ENCODE peak calls at places on chromosomes 16 and 17, in ten cellular contexts. Y, M, U, G, Z, S, A, C, X and P are unnamed samples.

GRCh38 chr16:27462200-27462845 is 60.3 kb downstream of the IL21R start:
- DNase-seq in Z (no peak), A (no peak), G (no peak), C (no peak), X (no peak), S (no peak), M (peak), U (no peak), Y (peak), P (no peak)

GRCh38 chr17:76447931-76448652 is 4.9 kb downstream of the UBE2O start:
- DNase-seq in C (no peak), X (no peak), M (no peak), Z (peak), Y (peak), S (no peak), G (no peak), A (no peak), U (no peak), P (no peak)

GRCh38 chr16:87062569-87063442 is 254.4 kb downstream of the C16orf95 start:
- DNase-seq in A (no peak), Z (peak), Y (peak), U (peak), X (peak), M (no peak), S (peak), G (peak), C (peak), P (peak)

GRCh38 chr16:72848759-72849664 is 198.9 kb downstream of the ZFHX3 start:
- DNase-seq in A (peak), C (peak), U (peak), M (no peak), Y (peak), X (peak), S (peak), Z (peak), G (peak), P (peak)

GRCh38 chr17:17051791-17052461 is 9.7 kb downstream of the MPRIP start:
- DNase-seq in M (peak), X (no peak), Y (peak), A (no peak), Z (peak), S (peak), U (peak), C (peak), G (peak), P (no peak)

GRCh38 chr17:69450857-69451410 is 36.4 kb downstream of the MAP2K6 start:
- DNase-seq in G (no peak), Z (no peak), S (no peak), U (no peak), M (no peak), Y (no peak), A (no peak), C (no peak), X (no peak), P (no peak)

GRCh38 chr16:2691491-2692248 is 9.3 kb downstream of the KCTD5 start:
- DNase-seq in G (peak), Z (no peak), M (no peak), S (no peak), Y (peak), C (no peak), A (no peak), X (no peak), U (peak), P (no peak)

GRCh38 chr17:81234940-81235821 is 3.7 kb downstream of the TEPSIN start:
- DNase-seq in X (no peak), C (no peak), G (no peak), Z (no peak), M (no peak), A (no peak), S (no peak), U (no peak), Y (no peak), P (no peak)

GRCh38 chr17:34709108-34709779 is 129.9 kb downstream of the TMEM132E start:
- DNase-seq in A (no peak), C (no peak), M (no peak), G (no peak), X (no peak), S (no peak), Z (no peak), U (no peak), Y (no peak), P (no peak)

GRCh38 chr16:86835981-86836380 is 257.6 kb downstream of the FOXL1 start:
- DNase-seq in Y (no peak), M (no peak), A (no peak), C (no peak), Z (no peak), X (no peak), G (no peak), S (no peak), U (no peak), P (no peak)

GRCh38 chr17:62919388-62919787 is 46.6 kb upstream of the TANC2 start:
- DNase-seq in Z (peak), M (no peak), G (no peak), C (no peak), S (no peak), A (no peak), X (no peak), Y (no peak), U (no peak), P (no peak)

GRCh38 chr17:6274310-6274709 is 160.6 kb downstream of the AIPL1 start:
- DNase-seq in U (no peak), G (no peak), A (no peak), Z (no peak), C (no peak), M (no peak), S (no peak), X (no peak), Y (no peak), P (no peak)
- TF ChIP-seq CTCF in U (no peak), G (no peak), A (no peak), Z (no peak), C (no peak), M (no peak), S (no peak), X (no peak), Y (no peak), P (no peak)

GRCh38 chr16:56630134-56630533 is 2.3 kb upstream of the MT1M start:
- DNase-seq in S (no peak), M (no peak), X (no peak), Y (no peak), Z (no peak), A (no peak), C (no peak), G (no peak), U (no peak), P (no peak)

GRCh38 chr16:56632848-56633365 is 448 bp downstream of the MT1M start:
- DNase-seq in M (no peak), U (no peak), Y (no peak), Z (no peak), G (no peak), X (no peak), A (no peak), C (no peak), S (no peak), P (no peak)

GRCh38 chr16:56631197-56631596 is 1.3 kb upstream of the MT1M start:
- DNase-seq in M (no peak), G (no peak), U (no peak), S (no peak), C (no peak), Z (no peak), Y (no peak), X (no peak), A (no peak), P (no peak)

GRCh38 chr16:56632160-56632847 is at the start of gene MT1M:
- DNase-seq in Z (no peak), G (peak), M (no peak), S (peak), Y (peak), A (peak), X (no peak), C (peak), U (peak), P (peak)

GRCh38 chr16:56631832-56632159 is 663 bp upstream of the MT1M start:
- DNase-seq in C (no peak), Y (no peak), G (no peak), S (no peak), M (no peak), Z (no peak), X (no peak), A (no peak), U (no peak), P (no peak)
- H3K4me3 ChIP-seq in C (peak), Y (peak), G (no peak), S (peak), M (peak), Z (no peak), X (peak), A (peak), U (peak), P (peak)

GRCh38 chr16:75151798-75152197 is 3.5 kb downstream of the ZFP1 start:
- DNase-seq in U (no peak), S (no peak), M (no peak), C (no peak), G (no peak), Z (no peak), A (no peak), X (no peak), Y (no peak), P (no peak)

GRCh38 chr16:75152635-75153034 is 4.3 kb downstream of the ZFP1 start:
- DNase-seq in M (no peak), U (no peak), G (no peak), A (no peak), Y (no peak), Z (no peak), S (no peak), X (no peak), C (no peak), P (no peak)

GRCh38 chr16:75147968-75148310 is 385 bp upstream of the ZFP1 start:
- DNase-seq in A (no peak), X (no peak), G (no peak), Z (no peak), S (no peak), U (no peak), C (no peak), Y (no peak), M (no peak), P (no peak)

DNA sequence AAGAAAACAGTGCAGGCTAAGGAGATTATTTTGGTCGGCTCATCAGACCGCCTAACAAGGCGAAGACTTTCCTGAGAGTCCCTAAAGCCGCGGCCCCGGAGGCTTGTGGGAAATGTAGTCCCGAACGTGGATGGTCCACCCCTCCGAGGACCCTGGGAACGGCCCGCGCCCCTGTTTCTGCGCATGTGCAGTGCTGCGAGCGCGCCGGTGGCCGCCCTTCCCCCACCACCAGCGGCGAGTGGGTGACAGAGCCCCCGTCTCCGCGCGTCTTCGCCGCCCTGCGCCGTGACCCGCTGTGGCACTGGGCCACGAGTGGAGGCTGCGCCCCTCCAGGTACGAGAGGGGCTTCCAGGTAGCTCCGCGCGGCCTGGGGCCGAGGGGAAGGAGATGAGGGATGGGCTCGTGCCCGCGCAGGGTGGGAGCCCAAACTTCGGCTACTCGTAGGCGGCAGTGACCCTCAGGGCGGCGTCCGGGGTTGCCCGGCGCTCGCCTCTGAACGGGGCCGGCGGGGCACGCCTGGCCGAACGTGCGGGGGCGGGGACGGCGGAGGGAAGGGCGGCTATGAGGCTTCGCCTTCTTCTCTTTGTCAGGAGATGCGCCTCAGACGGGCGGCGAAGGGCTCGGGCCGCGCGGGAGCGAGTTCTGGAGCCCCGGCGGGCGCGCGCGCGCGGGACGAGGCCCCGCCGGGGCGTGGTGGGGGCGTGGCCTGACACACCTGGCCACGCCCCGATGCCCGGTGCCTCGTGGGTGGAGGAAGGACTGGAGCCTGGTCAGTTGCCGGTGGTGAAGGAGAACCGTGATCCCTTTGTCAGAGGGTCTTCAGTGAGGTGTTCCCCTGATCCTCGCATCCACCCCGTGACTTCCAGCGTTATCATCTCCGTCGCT is at the start of gene ZFP1:
- DNase-seq in M (peak), Z (peak), A (peak), G (peak), Y (peak), U (peak), S (peak), C (peak), X (peak), P (peak)
- TF ChIP-seq POLR2A in M (no peak), Z (peak), A (peak), G (no peak), Y (peak), U (no peak), S (peak), C (peak), X (peak), P (no peak)

DNA sequence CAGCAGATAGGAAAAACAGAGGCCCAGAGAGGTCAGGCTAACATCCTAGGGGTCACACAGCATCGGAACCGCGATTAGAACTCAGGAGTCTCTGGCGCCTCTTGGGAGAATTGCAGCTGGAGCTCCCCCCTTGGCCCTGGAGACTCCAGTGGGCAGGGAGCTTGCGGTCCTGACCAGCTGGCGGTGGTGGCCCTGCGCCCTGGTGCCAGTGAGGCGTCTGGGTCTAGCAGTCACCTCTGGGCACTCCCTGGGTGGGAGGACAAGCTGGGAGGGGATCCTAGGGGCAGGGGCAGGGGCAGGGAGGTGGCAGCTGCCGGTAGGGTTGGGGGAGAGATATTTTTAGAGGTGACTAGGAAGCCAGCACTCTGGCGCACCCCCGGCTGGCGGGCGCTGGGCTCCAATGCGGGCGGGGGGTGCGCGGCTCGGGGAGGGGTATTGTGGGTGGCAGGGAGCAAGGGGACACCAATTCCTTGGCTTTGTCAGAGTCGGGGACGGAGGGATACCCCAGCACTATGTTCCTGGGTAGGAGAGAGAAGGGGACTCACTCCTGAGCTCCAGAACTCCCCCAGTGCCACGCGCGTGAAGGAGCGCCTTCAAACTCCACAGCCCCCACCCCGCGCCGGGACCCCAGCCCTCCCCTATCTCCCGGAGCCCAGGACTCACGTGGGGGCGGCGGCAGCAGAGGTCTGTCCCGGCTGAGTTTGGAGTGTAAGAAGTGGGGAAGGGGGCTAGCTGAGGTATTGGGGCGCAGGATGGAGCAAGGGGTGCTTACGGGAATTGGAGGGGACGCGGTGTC is 584 bp downstream of the PHOSPHO1 start:
- DNase-seq in M (peak), Y (no peak), U (no peak), C (no peak), Z (no peak), X (no peak), S (no peak), G (no peak), A (no peak), P (no peak)
- TF ChIP-seq CTCF in M (no peak), Y (no peak), U (no peak), C (no peak), Z (no peak), X (no peak), S (no peak), G (no peak), A (no peak), P (no peak)

DNA sequence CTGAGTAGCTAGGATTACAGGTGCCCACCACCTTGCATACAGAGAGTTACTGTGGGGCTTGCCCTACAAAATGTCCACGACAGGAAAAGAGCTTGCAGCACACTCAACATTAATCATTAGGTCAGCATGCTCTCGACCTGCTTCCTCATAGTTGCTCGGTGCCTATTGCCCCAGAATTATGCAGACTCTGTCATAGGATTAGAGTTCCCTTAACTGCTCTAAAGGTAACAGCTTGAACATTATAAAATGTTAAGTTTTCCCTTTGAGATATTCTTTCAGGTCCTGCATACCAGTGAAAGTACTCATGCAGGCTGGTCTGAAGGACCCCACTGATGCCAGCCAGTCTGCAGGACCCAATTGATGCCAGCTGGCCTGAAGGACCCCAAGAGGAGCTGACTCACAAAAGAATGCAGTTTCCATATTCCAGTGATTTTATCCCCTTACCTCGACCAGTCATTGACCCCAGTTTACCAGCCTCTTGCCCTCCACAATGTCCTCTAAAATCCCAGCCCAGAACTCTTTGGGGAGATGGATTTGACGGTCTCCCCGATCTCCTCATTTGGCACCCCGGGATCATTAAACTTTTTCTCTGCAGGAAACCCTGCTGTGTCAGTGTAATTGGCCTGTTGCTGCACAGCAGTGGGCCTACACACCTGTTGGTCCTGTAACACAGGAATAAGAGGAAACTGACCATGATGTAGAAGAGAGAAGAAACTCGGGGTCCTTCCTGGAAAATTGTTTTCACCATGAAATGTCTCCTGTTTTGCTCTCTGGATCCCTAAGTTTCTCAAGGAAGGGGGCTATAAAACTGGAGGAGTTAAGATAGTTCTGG is 10.6 kb downstream of the ICAM2 start:
- DNase-seq in M (no peak), Y (no peak), Z (peak), A (no peak), S (no peak), U (no peak), G (no peak), C (peak), X (no peak), P (peak)
- H3K4me3 ChIP-seq in M (no peak), Y (no peak), Z (no peak), A (no peak), S (no peak), U (no peak), G (no peak), C (no peak), X (no peak), P (no peak)

DNA sequence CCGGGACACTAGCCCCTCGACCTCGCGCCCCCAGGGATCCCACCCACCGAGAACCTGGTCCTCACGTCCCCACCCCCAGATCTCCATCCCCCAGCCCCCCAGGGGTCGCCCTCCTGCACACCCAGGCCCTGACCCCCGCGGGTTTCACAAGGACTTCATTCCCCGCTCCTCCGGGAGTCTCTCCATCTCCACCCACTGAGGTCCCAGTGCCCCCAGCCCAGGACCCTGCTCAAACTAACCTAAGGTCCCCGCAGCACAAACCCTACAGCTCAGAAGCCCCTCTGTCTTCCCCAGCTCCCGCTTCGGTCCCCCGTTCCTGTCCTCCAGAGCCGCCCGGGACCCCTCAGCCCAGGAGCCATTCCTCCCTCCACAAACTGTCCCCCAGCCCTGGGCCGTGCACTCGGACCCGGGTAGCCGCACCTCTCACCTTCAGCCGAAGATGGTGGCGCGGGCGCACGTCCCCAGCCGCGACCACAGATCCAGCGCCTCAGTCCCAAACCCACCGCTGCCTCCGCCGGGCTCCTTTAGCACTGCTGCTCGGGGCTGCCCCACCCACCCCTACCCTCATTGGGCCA is at the start of gene MYH10:
- DNase-seq in Z (no peak), Y (no peak), A (peak), G (peak), M (peak), C (no peak), U (no peak), X (no peak), S (peak), P (no peak)
- TF ChIP-seq POLR2A in Z (peak), Y (peak), A (peak), G (peak), M (no peak), C (no peak), U (no peak), X (no peak), S (no peak), P (no peak)

GRCh38 chr17:42537156-42537805 is 1.2 kb downstream of the NAGLU start:
- DNase-seq in S (no peak), C (no peak), X (no peak), A (no peak), M (no peak), U (no peak), Y (no peak), G (no peak), Z (no peak), P (no peak)

GRCh38 chr17:42535400-42536047 is 517 bp upstream of the NAGLU start:
- DNase-seq in X (no peak), A (no peak), G (no peak), Z (no peak), U (no peak), M (no peak), S (no peak), C (no peak), Y (no peak), P (no peak)

GRCh38 chr17:42536048-42536371 is at the start of gene NAGLU:
- DNase-seq in Y (peak), X (peak), U (peak), M (peak), C (peak), A (peak), S (peak), G (peak), Z (peak), P (peak)

GRCh38 chr17:42537826-42538451 is 1.9 kb downstream of the NAGLU start:
- DNase-seq in M (no peak), S (no peak), Y (no peak), A (no peak), C (no peak), U (no peak), X (no peak), G (no peak), Z (no peak), P (no peak)

DNA sequence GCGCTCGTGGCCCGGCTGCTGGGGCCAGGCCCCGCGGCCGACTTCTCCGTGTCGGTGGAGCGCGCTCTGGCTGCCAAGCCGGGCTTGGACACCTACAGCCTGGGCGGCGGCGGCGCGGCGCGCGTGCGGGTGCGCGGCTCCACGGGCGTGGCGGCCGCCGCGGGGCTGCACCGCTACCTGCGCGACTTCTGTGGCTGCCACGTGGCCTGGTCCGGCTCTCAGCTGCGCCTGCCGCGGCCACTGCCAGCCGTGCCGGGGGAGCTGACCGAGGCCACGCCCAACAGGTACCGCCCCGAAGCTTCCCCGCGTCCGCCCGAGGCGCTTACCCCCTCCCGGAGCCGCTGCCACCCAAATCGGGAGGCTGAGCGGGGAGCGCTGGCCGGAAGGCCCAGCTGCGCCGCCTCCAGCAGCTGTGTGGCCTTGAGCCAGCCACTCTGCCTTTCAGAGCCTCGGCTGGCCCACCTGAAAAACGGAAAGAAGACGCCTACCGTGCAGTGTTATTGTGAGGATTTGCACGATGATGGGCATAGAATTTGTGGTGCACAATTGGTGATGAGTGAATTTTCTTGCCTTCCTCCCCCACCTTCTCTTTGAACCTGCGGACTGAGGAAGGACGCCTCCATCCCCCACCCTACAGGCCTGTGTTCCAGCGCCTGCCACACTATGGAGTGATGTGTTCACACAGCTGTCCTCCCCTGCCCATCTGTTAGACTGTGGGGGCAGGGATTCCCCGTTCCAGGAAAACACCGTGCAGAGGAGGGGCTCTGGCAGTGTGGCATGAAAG is 523 bp downstream of the NAGLU start:
- DNase-seq in C (peak), Y (peak), X (no peak), U (peak), S (peak), G (peak), M (peak), A (peak), Z (peak), P (peak)
- TF ChIP-seq CTCF in C (no peak), Y (peak), X (no peak), U (no peak), S (no peak), G (no peak), M (no peak), A (peak), Z (no peak), P (no peak)